ENCODE peak calls at places on chromosomes 3 and 15, in eight cellular contexts. U, X, G, V, O, I, S and R are unnamed samples.

GRCh38 chr3:79818015-79818414 is 50.2 kb upstream of the ROBO1 start:
- DNase-seq in U (no peak), X (no peak), G (no peak), V (no peak), O (no peak), I (no peak), S (no peak), R (no peak)

GRCh38 chr3:16101295-16102186 is 72.9 kb upstream of the GALNT15 start:
- DNase-seq in U (peak; percentile 97), X (no peak), G (peak; percentile 99), V (peak; percentile 72), O (no peak), I (no peak), S (no peak), R (no peak)

GRCh38 chr3:153901152-153901551 is 220.0 kb upstream of the ARHGEF26 start:
- DNase-seq in U (peak; percentile 13), X (no peak), G (peak; percentile 82), V (no peak), O (no peak), I (no peak), S (no peak), R (no peak)

GRCh38 chr3:184691397-184692131 is 20.3 kb downstream of the MAGEF1 start:
- DNase-seq in U (no peak), X (peak; percentile 51), G (no peak), V (no peak), O (no peak), I (no peak), S (no peak), R (no peak)

GRCh38 chr3:169149349-169149890 is 514.1 kb downstream of the MECOM start:
- DNase-seq in U (no peak), X (peak; percentile 87), G (peak; percentile 81), V (peak; percentile 95), O (peak; percentile 87), I (peak; percentile 68), S (peak; percentile 72), R (peak; percentile 59)

GRCh38 chr3:48015451-48016182 is 599 bp downstream of the MAP4 start:
- DNase-seq in U (no peak), X (peak; percentile 50), G (peak; percentile 23), V (no peak), O (no peak), I (peak; percentile 85), S (no peak), R (no peak)

GRCh38 chr3:29334652-29335189 is 53.9 kb downstream of the RBMS3 start:
- DNase-seq in U (no peak), X (no peak), G (no peak), V (no peak), O (no peak), I (no peak), S (no peak), R (no peak)

GRCh38 chr3:139982404-139982803 is 47.4 kb downstream of the CLSTN2 start:
- DNase-seq in U (no peak), X (no peak), G (no peak), V (no peak), O (no peak), I (no peak), S (no peak), R (no peak)

GRCh38 chr15:78640840-78641733 is at the start of gene CHRNB4:
- DNase-seq in U (peak; percentile 32), X (no peak), G (no peak), V (peak; percentile 44), O (no peak), I (peak; percentile 30), S (peak; percentile 38), R (no peak)

GRCh38 chr3:160564949-160565441 is 376 bp downstream of the KPNA4 start:
- DNase-seq in U (no peak), X (peak; percentile 67), G (peak; percentile 66), V (peak; percentile 78), O (peak; percentile 72), I (peak; percentile 77), S (peak; percentile 67), R (no peak)

GRCh38 chr3:71896751-71897150 is 111.8 kb upstream of the PROK2 start:
- DNase-seq in U (no peak), X (peak; percentile 5), G (peak; percentile 34), V (no peak), O (no peak), I (no peak), S (no peak), R (no peak)

GRCh38 chr3:141444586-141445285 is 42.1 kb upstream of the RASA2 start:
- DNase-seq in U (no peak), X (no peak), G (no peak), V (no peak), O (no peak), I (peak; percentile 44), S (no peak), R (no peak)
- H3K4me1 ChIP-seq in U (peaks cover 12% of the 10 kb centered on the region), X (peaks cover 22% of the 10 kb centered on the region), G (peaks cover 10% of the 10 kb centered on the region), V (peaks cover 3% of the 10 kb centered on the region), O (peaks cover 16% of the 10 kb centered on the region), I (peaks cover 1% of the 10 kb centered on the region), S (peaks cover 34% of the 10 kb centered on the region), R (peaks cover 17% of the 10 kb centered on the region)

GRCh38 chr3:37514055-37514665 is 339.8 kb upstream of the LRRFIP2 start:
- DNase-seq in U (no peak), X (no peak), G (no peak), V (no peak), O (no peak), I (no peak), S (no peak), R (no peak)
- H3K27me3 ChIP-seq in U (peaks cover 7% of the 10 kb centered on the region), X (peaks cover 2% of the 10 kb centered on the region), G (peaks cover 6% of the 10 kb centered on the region), V (peaks cover 46% of the 10 kb centered on the region), O (no peaks in the 10 kb centered on the region), I (peaks cover 27% of the 10 kb centered on the region), S (no peaks in the 10 kb centered on the region), R (no peaks in the 10 kb centered on the region)

DNA sequence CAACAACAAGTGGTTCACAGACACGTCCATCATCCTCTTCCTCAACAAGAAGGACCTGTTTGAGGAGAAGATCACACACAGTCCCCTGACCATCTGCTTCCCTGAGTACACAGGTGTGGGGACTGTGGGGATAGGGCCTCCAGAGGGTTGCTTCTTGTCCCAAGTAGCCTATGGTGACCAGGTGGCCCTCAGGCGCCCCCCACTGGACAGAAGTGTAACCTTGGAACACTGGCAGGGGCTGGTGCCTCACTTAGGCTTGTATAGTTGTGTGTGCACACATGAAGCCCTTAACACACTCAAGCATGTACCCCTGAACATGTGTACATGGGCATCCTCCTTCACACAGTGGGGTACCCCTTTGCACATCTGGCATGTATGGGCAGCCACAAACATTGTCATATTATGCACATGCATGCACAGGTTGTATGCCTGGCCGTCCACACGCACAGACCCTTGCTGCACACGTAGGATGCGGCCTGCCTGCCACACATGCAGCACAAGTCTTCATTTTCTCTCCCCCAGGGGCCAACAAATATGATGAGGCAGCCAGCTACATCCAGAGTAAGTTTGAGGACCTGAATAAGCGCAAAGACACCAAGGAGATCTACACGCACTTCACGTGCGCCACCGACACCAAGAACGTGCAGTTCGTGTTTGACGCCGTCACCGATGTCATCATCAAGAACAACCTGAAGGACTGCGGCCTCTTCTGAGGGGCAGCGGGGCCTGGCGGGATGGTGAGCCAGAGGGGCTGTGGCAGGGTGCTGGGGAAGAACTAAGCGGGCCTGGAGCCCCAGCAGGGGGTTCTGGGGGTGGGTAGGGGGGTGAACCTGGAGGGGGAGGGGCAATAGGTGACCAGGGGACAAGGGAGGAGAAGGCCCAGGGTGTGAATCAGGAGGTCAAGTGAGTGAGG is 11.7 kb upstream of the SEMA3B start:
- DNase-seq in U (no peak), X (peak; percentile 37), G (no peak), V (no peak), O (no peak), I (no peak), S (no peak), R (no peak)
- H3K36me3 ChIP-seq in U (peaks cover 23% of the 10 kb centered on the region), X (peaks cover 33% of the 10 kb centered on the region), G (peaks cover 20% of the 10 kb centered on the region), V (no peaks in the 10 kb centered on the region), O (peaks cover 25% of the 10 kb centered on the region), I (peaks cover 73% of the 10 kb centered on the region), S (no peaks in the 10 kb centered on the region), R (peaks cover 57% of the 10 kb centered on the region)

GRCh38 chr15:67115567-67115966 is 50.2 kb downstream of the SMAD3 start:
- DNase-seq in U (no peak), X (no peak), G (no peak), V (no peak), O (no peak), I (no peak), S (no peak), R (no peak)

GRCh38 chr15:67116742-67117141 is 51.3 kb downstream of the SMAD3 start:
- DNase-seq in U (no peak), X (no peak), G (no peak), V (no peak), O (no peak), I (peak; percentile 67), S (no peak), R (peak; percentile 27)

GRCh38 chr15:67119238-67119846 is 53.9 kb downstream of the SMAD3 start:
- DNase-seq in U (no peak), X (no peak), G (no peak), V (no peak), O (no peak), I (no peak), S (no peak), R (no peak)

GRCh38 chr15:67118808-67119207 is 53.4 kb downstream of the SMAD3 start:
- DNase-seq in U (no peak), X (no peak), G (no peak), V (no peak), O (no peak), I (no peak), S (no peak), R (no peak)

GRCh38 chr15:67117356-67117755 is 52.0 kb downstream of the SMAD3 start:
- DNase-seq in U (no peak), X (peak; percentile 90), G (no peak), V (no peak), O (peak; percentile 54), I (peak; percentile 81), S (no peak), R (no peak)
- H3K4me1 ChIP-seq in U (peaks cover 54% of the 10 kb centered on the region), X (peaks cover 77% of the 10 kb centered on the region), G (peaks cover 54% of the 10 kb centered on the region), V (peaks cover 75% of the 10 kb centered on the region), O (peaks cover 18% of the 10 kb centered on the region), I (peaks cover 17% of the 10 kb centered on the region), S (peaks cover 38% of the 10 kb centered on the region), R (peaks cover 92% of the 10 kb centered on the region)

DNA sequence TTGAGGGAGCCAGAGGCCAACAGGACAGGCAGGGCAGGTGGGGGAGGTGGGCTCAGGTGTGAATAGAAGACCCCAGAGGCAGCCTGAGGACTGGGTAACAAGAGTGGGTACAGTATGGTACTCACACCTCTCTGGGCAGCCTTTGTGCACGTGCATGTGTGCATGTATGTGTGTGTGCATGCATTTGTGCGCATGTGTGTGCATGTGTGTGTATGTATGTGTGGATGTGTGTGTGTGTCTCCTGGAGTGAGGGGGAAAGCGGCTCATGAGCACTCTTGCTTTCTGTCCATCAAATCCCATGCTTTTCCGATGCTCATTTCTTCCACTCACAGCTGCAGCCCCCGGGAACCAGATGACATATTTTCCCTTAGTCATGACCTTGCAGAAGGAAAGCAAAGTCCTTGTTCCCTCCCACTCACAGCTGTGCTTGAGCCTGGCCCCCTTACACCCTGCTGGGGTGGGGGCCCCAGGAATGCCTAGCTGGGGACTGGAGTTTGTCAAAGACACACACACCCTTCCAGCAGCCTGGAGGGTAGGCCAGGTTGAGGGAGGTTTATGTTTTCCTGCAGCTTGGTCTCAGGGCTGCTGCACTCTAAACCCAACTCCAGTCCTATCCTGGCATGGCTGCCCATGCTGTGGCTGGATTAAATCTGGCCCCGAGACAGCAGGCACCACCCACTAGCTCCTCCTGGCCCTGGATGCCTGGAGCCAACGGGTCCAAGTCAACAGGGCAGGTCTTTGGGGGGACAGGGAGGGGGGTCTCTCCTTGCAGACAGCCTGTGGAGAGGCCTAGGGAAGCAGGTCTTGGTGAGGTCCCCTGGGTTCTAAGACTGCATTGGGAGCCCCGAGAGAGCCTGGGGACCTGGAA is 22.6 kb downstream of the CCDC33 start:
- DNase-seq in U (no peak), X (no peak), G (no peak), V (no peak), O (no peak), I (no peak), S (no peak), R (no peak)
- H3K27me3 ChIP-seq in U (peaks cover 42% of the 10 kb centered on the region), X (peaks cover 40% of the 10 kb centered on the region), G (no peaks in the 10 kb centered on the region), V (peaks cover 32% of the 10 kb centered on the region), O (peaks cover 14% of the 10 kb centered on the region), I (peaks cover 87% of the 10 kb centered on the region), S (no peaks in the 10 kb centered on the region), R (no peaks in the 10 kb centered on the region)